ENCODE peak calls at places on chromosomes 4 and X, in four cellular contexts. C is K562, H is H1, N is HepG2. O is an unnamed sample.

GRCh38 chr4:47623916-47624554 is 139.0 kb downstream of the ATP10D start:
- DNase-seq in N (no peak), H (no peak), C (no peak), O (no peak)

GRCh38 chr4:141389649-141390048 is 169.0 kb downstream of the ZNF330 start:
- DNase-seq in C (no peak), H (no peak), N (no peak), O (no peak)

GRCh38 chrX:107675823-107676555 is 47.7 kb downstream of the PRPS1 start:
- DNase-seq in N (no peak), H (no peak), C (no peak), O (no peak)

GRCh38 chr4:96103086-96103485 is 263.2 kb downstream of the PDHA2 start:
- DNase-seq in H (no peak), N (no peak), C (no peak), O (no peak)

GRCh38 chr4:140686799-140687198 is 69.4 kb downstream of the TBC1D9 start:
- DNase-seq in H (no peak), C (no peak), N (no peak), O (no peak)

GRCh38 chr4:186015212-186015817 is 53.6 kb upstream of the TLR3 start:
- DNase-seq in H (no peak), N (no peak), C (no peak), O (no peak)

GRCh38 chr4:22877653-22878052 is 184.9 kb downstream of the GBA3 start:
- DNase-seq in H (no peak), N (no peak), C (no peak), O (no peak)

GRCh38 chr4:55086561-55086960 is 38.8 kb downstream of the KDR start:
- DNase-seq in N (no peak), H (no peak), C (no peak), O (no peak)

GRCh38 chrX:124931241-124931640 is 388.4 kb upstream of the TEX13C start:
- DNase-seq in N (no peak), H (no peak), C (no peak), O (no peak)

GRCh38 chr4:114791976-114792375 is 193.4 kb downstream of the UGT8 start:
- DNase-seq in N (no peak), C (no peak), H (no peak), O (no peak)

GRCh38 chr4:129358571-129358970 is 262.6 kb downstream of the C4orf33 start:
- DNase-seq in N (no peak), C (no peak), H (no peak), O (no peak)

GRCh38 chrX:79719568-79720231 is 294.9 kb upstream of the TBX22 start:
- DNase-seq in C (no peak), H (no peak), N (no peak), O (no peak)

GRCh38 chrX:108070891-108071290 is 20.5 kb downstream of the PSMD10 start:
- DNase-seq in C (no peak), H (no peak), N (no peak), O (no peak)

GRCh38 chrX:42708222-42708621 is 69.7 kb downstream of the PPP1R2C start:
- DNase-seq in H (no peak), C (no peak), N (no peak), O (no peak)

GRCh38 chr4:48396043-48396442 is 54.7 kb downstream of the SLAIN2 start:
- DNase-seq in N (no peak), C (no peak), H (no peak), O (no peak)

GRCh38 chr4:138669479-138670165 is 346.0 kb upstream of the NOCT start:
- DNase-seq in H (no peak), C (no peak), N (no peak), O (no peak)

GRCh38 chr4:71009091-71009490 is 15.6 kb downstream of the DCK start:
- DNase-seq in C (no peak), N (no peak), H (no peak), O (no peak)

GRCh38 chr4:139523076-139523475 is 32.9 kb downstream of the SETD7 start:
- DNase-seq in N (no peak), H (no peak), C (no peak), O (no peak)

GRCh38 chr4:173498771-173499170 is 31.3 kb downstream of the HAND2 start:
- DNase-seq in N (no peak), H (no peak), C (no peak), O (no peak)

GRCh38 chrX:148960060-148960459 is 459.6 kb downstream of the AFF2 start:
- DNase-seq in N (no peak), H (no peak), C (no peak), O (no peak)

GRCh38 chr4:103478210-103478609 is 241.6 kb downstream of the TACR3 start:
- DNase-seq in H (no peak), N (no peak), C (no peak), O (no peak)

GRCh38 chrX:8034058-8034457 is 106.8 kb upstream of the PNPLA4 start:
- DNase-seq in H (no peak), N (no peak), C (no peak), O (no peak)

GRCh38 chr4:149702414-149703108 is 113.1 kb downstream of the IQCM start:
- DNase-seq in H (no peak), C (no peak), N (no peak), O (no peak)
- TF ChIP-seq CBX5 in H (no peak), C (no peak), N (no peak), O (no peak)

GRCh38 chrX:52078133-52078532 is 9.2 kb upstream of the MAGED4B start:
- DNase-seq in H (no peak), C (no peak), N (no peak), O (no peak)

DNA sequence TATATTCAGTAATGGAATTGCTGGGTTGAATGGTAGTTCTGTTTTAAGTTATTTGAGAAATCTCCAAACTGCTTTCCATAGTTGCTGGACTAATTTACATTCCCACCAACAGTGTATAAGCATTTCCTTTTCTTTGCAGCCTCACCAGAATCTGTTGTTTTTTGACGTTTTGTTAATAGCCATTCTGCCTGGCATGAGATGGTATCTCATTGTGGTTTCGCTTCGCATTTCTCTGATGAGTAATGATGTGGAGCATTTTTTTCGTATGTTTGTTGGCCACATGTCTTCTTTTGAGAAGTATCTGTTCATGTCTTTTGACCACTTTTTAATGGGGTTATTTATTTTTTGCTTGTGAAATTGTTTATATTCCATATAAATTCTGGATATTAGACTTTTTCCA is 13.6 kb upstream of the MAGED4B start:
- DNase-seq in C (no peak), H (no peak), N (no peak), O (no peak)
- TF ChIP-seq CBX5 in C (no peak), H (no peak), N (no peak), O (no peak)

GRCh38 chrX:100682939-100683338 is 38.9 kb downstream of the SRPX2 start:
- DNase-seq in H (no peak), N (peak), C (no peak), O (no peak)

GRCh38 chrX:100685284-100685996 is 41.4 kb downstream of the SRPX2 start:
- DNase-seq in N (peak), H (peak), C (peak), O (peak)

GRCh38 chrX:100685997-100686305 is 42.0 kb downstream of the SRPX2 start:
- DNase-seq in N (no peak), H (no peak), C (no peak), O (no peak)

GRCh38 chrX:100687128-100687527 is 43.1 kb downstream of the SRPX2 start:
- DNase-seq in C (no peak), H (no peak), N (no peak), O (no peak)

GRCh38 chrX:100687546-100687945 is 43.5 kb downstream of the SRPX2 start:
- DNase-seq in C (no peak), N (no peak), H (no peak), O (no peak)
- TF ChIP-seq CBX5 in C (no peak), N (no peak), H (no peak), O (no peak)

GRCh38 chr4:153448003-153448731 is 18.0 kb upstream of the TMEM131L start:
- DNase-seq in C (no peak), N (no peak), H (no peak), O (no peak)
- TF ChIP-seq CBX5 in C (no peak), N (no peak), H (no peak), O (no peak)

DNA sequence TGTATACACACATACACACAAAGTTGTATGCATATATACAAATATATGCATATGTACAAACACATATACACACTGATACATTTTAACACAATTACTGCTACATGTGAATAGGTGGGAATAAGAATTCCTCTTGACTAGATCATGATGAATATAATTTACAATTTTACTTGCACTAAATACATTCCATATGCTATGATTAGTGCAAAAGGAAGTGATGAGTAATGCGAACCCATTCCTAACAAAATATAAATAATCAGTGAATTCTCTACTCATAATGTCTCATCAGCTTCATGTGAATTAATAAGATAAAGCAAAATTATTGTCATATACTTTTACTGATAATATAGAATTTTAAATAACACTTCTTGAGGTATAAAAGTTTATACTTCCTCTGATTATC is 1077.3 kb upstream of the PCDH10 start:
- DNase-seq in C (no peak), H (no peak), N (no peak), O (no peak)
- TF ChIP-seq CBX5 in C (no peak), H (no peak), N (no peak), O (no peak)

GRCh38 chrX:141924293-141924692 is 20.6 kb downstream of the MAGEC1 start:
- DNase-seq in N (no peak), H (no peak), C (no peak), O (no peak)
- TF ChIP-seq CBX5 in N (no peak), H (no peak), C (no peak), O (no peak)

DNA sequence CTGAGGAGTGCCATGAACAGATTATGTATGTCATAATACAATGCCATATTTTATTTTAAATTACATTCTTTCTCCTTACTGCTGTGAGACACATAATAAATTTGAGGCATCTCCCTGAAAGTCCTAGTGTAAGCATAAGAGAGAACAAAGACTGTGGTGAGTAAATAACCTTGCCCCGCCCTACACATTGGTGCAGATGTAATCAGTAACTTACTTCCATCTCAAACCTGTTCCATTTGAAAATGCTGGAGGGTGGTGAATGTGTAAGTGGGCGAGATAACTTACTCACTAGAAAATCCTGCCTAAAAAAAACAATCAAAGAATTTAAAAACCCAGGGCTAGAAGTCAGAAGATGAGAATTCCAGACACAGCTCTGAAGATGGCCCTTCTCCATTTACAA is 338.0 kb upstream of the SLIT2 start:
- DNase-seq in C (no peak), N (no peak), H (no peak), O (no peak)
- TF ChIP-seq CBX5 in C (no peak), N (no peak), H (no peak), O (no peak)